ENCODE peak calls at places on chromosomes 11 and 22, in four cellular contexts. D is NCI-H1436 treated with DMSO at 0.1 percent for 48 hours, S is Ammon's horn, R is ELR. W is an unnamed sample.

GRCh38 chr11:68973219-68973618 is 7.6 kb downstream of the MRGPRD start:
- DNase-seq in D (no peak), R (no peak), S (no peak), W (peak)

GRCh38 chr11:12480401-12480800 is 103.0 kb downstream of the PARVA start:
- DNase-seq in R (no peak), D (no peak), S (no peak), W (no peak)

GRCh38 chr11:44333271-44334218 is 23.6 kb upstream of the ALX4 start:
- DNase-seq in D (no peak), R (peak), S (no peak), W (peak)

GRCh38 chr11:3166268-3167142 is 1.4 kb upstream of the OSBPL5 start:
- DNase-seq in D (no peak), R (no peak), S (no peak), W (no peak)

GRCh38 chr11:64539239-64539638 is 51.8 kb upstream of the SLC22A12 start:
- DNase-seq in D (no peak), R (no peak), S (no peak), W (no peak)

GRCh38 chr11:72813740-72814138 is 472 bp upstream of the ATG16L2 start:
- DNase-seq in R (peak), D (no peak), S (peak), W (peak)

GRCh38 chr11:119993732-119994131 is 144.2 kb downstream of the TRIM29 start:
- DNase-seq in R (no peak), S (no peak), D (no peak), W (peak)

GRCh38 chr11:16881074-16881709 is 133.0 kb downstream of the PLEKHA7 start:
- DNase-seq in R (peak), D (no peak), S (peak), W (no peak)

GRCh38 chr11:100629671-100630070 is 57.4 kb upstream of the ARHGAP42 start:
- DNase-seq in S (no peak), R (peak), D (no peak), W (peak)

GRCh38 chr22:49620666-49621065 is 207.0 kb downstream of the BRD1 start:
- DNase-seq in S (no peak), R (no peak), D (no peak), W (no peak)

GRCh38 chr11:90434858-90435257 is 212.0 kb upstream of the CHORDC1 start:
- DNase-seq in D (no peak), S (no peak), R (no peak), W (peak)

GRCh38 chr11:131748146-131749050 is 378.0 kb downstream of the NTM start:
- DNase-seq in S (peak), D (no peak), R (peak), W (peak)

GRCh38 chr11:2929880-2930704 is 872 bp upstream of the PHLDA2 start:
- DNase-seq in S (no peak), D (no peak), R (peak), W (peak)

GRCh38 chr22:23365524-23365923 is 185.2 kb downstream of the BCR start:
- DNase-seq in D (no peak), S (no peak), R (no peak), W (no peak)

GRCh38 chr11:9180784-9181183 is 84.4 kb downstream of the DENND5A start:
- DNase-seq in D (no peak), S (no peak), R (peak), W (no peak)

GRCh38 chr11:77065878-77066228 is 918 bp upstream of the CAPN5 start:
- DNase-seq in S (peak), D (no peak), R (no peak), W (peak)

GRCh38 chr11:2206291-2206690 is 34.7 kb upstream of the TH start:
- DNase-seq in R (no peak), D (no peak), S (no peak), W (no peak)

GRCh38 chr11:67732045-67732787 is 57.8 kb upstream of the ALDH3B2 start:
- DNase-seq in S (no peak), R (peak), D (no peak), W (no peak)

GRCh38 chr11:46731545-46731944 is 12.5 kb downstream of the F2 start:
- DNase-seq in D (no peak), R (no peak), S (no peak), W (no peak)

GRCh38 chr11:35282226-35282882 is 137.0 kb downstream of the SLC1A2 start:
- DNase-seq in D (no peak), R (peak), S (no peak), W (no peak)

GRCh38 chr22:48045369-48045768 is 1282.9 kb downstream of the TBC1D22A start:
- DNase-seq in R (no peak), S (no peak), D (no peak), W (no peak)

GRCh38 chr11:61972112-61972795 is 4.8 kb upstream of the FTH1 start:
- DNase-seq in R (no peak), S (no peak), D (no peak), W (no peak)

GRCh38 chr11:58914821-58915543 is 24.3 kb upstream of the GLYATL1 start:
- DNase-seq in S (no peak), R (peak), D (no peak), W (no peak)

GRCh38 chr11:93639548-93639947 is 21.9 kb upstream of the CEP295 start:
- DNase-seq in R (no peak), D (no peak), S (no peak), W (no peak)

GRCh38 chr11:116930586-116930985 is 93.2 kb upstream of the APOA1 start:
- DNase-seq in R (no peak), D (no peak), S (no peak), W (no peak)

GRCh38 chr22:30640839-30641430 is 5.4 kb downstream of the SLC35E4 start:
- DNase-seq in R (no peak), D (no peak), S (no peak), W (no peak)

GRCh38 chr11:132278801-132279574 is 908.6 kb downstream of the NTM start:
- DNase-seq in S (peak), D (no peak), R (peak), W (peak)

GRCh38 chr22:26045855-26046254 is 123.4 kb upstream of the SEZ6L start:
- DNase-seq in S (no peak), D (no peak), R (no peak), W (no peak)

GRCh38 chr11:68569357-68569756 is 108.8 kb downstream of the PPP6R3 start:
- DNase-seq in S (no peak), D (no peak), R (no peak), W (no peak)

GRCh38 chr11:8793114-8793777 is 110.7 kb downstream of the RPL27A start:
- DNase-seq in R (no peak), D (no peak), S (no peak), W (no peak)

GRCh38 chr22:32206774-32207758 is 2.2 kb upstream of the RFPL2 start:
- DNase-seq in R (peak), S (peak), D (no peak), W (peak)

GRCh38 chr11:116791002-116791812 is 472 bp downstream of the APOA5 start:
- DNase-seq in R (peak), D (no peak), S (peak), W (peak)

GRCh38 chr11:122751298-122752070 is 86.8 kb upstream of the CRTAM start:
- DNase-seq in R (peak), D (no peak), S (no peak), W (no peak)

GRCh38 chr11:131486937-131487336 is 116.5 kb downstream of the NTM start:
- DNase-seq in D (no peak), S (no peak), R (no peak), W (no peak)